ENCODE peak calls at places on chromosome 7, in nine cellular contexts. U, K, W, O, P, S, A, E and H are unnamed samples.

GRCh38 chr7:34222722-34223121 is 317.4 kb downstream of the BMPER start:
- DNase-seq in U (no peak), K (no peak), W (no peak), O (no peak), P (no peak), S (no peak), A (no peak), E (no peak), H (no peak)

GRCh38 chr7:4803397-4804241 is 28.2 kb downstream of the AP5Z1 start:
- DNase-seq in U (no peak), K (no peak), W (no peak), O (no peak), P (no peak), S (no peak), A (no peak), E (no peak), H (no peak)

GRCh38 chr7:130669051-130669700 is 628 bp upstream of the COPG2 start:
- DNase-seq in U (no peak), K (no peak), W (no peak), O (no peak), P (no peak), S (no peak), A (no peak), E (no peak), H (no peak)

GRCh38 chr7:87784424-87784823 is 91.7 kb downstream of the SLC25A40 start:
- DNase-seq in U (no peak), K (no peak), W (no peak), O (no peak), P (no peak), S (no peak), A (no peak), E (no peak), H (no peak)

GRCh38 chr7:77811895-77812685 is 13.5 kb downstream of the PHTF2 start:
- DNase-seq in U (no peak), K (no peak), W (no peak), O (peak; percentile 59), P (no peak), S (no peak), A (no peak), E (no peak), H (no peak)

GRCh38 chr7:44445986-44446671 is 44.3 kb downstream of the NUDCD3 start:
- DNase-seq in U (no peak), K (no peak), W (peak; percentile 43), O (no peak), P (no peak), S (no peak), A (no peak), E (no peak), H (no peak)

GRCh38 chr7:79035858-79036257 is 417.6 kb downstream of the MAGI2 start:
- DNase-seq in U (no peak), K (no peak), W (no peak), O (no peak), P (no peak), S (no peak), A (no peak), E (no peak), H (no peak)

GRCh38 chr7:81769891-81770818 is at the start of gene HGF:
- DNase-seq in U (no peak), K (peak; percentile 27), W (peak; percentile 29), O (peak; percentile 73), P (no peak), S (peak; percentile 58), A (no peak), E (no peak), H (no peak)

GRCh38 chr7:97155897-97156418 is 38.5 kb downstream of the SDHAF3 start:
- DNase-seq in U (no peak), K (no peak), W (no peak), O (no peak), P (no peak), S (no peak), A (no peak), E (no peak), H (no peak)

GRCh38 chr7:28435732-28436378 is 23.5 kb downstream of the CREB5 start:
- DNase-seq in U (no peak), K (no peak), W (no peak), O (no peak), P (no peak), S (no peak), A (no peak), E (peak; percentile 16), H (peak; percentile 79)

GRCh38 chr7:120583835-120584586 is 273.9 kb downstream of the TSPAN12 start:
- DNase-seq in U (no peak), K (no peak), W (no peak), O (peak; percentile 87), P (no peak), S (no peak), A (no peak), E (peak; percentile 81), H (peak; percentile 65)

GRCh38 chr7:17690030-17690429 is 250.3 kb downstream of the SNX13 start:
- DNase-seq in U (no peak), K (no peak), W (no peak), O (peak; percentile 81), P (no peak), S (no peak), A (no peak), E (peak; percentile 77), H (no peak)

GRCh38 chr7:99525713-99526440 is 21.4 kb downstream of the ZKSCAN5 start:
- DNase-seq in U (no peak), K (no peak), W (peak; percentile 29), O (no peak), P (no peak), S (no peak), A (no peak), E (no peak), H (no peak)

GRCh38 chr7:70494225-70494877 is 637.6 kb upstream of the GALNT17 start:
- DNase-seq in U (no peak), K (no peak), W (no peak), O (no peak), P (no peak), S (no peak), A (no peak), E (no peak), H (no peak)

GRCh38 chr7:82810558-82811259 is 352.0 kb downstream of the PCLO start:
- DNase-seq in U (no peak), K (no peak), W (peak; percentile 37), O (peak; percentile 65), P (no peak), S (no peak), A (peak; percentile 27), E (peak; percentile 53), H (peak; percentile 13)

GRCh38 chr7:44307905-44308740 is 17.3 kb downstream of the CAMK2B start:
- DNase-seq in U (peak; percentile 46), K (no peak), W (peak; percentile 4), O (peak; percentile 4), P (no peak), S (no peak), A (peak; percentile 31), E (no peak), H (no peak)

GRCh38 chr7:138170959-138171703 is 94.9 kb downstream of the AKR1D1 start:
- DNase-seq in U (no peak), K (no peak), W (peak; percentile 40), O (no peak), P (no peak), S (no peak), A (peak; percentile 24), E (no peak), H (no peak)

GRCh38 chr7:3042301-3042700 is 1.4 kb downstream of the CARD11 start:
- DNase-seq in U (no peak), K (no peak), W (no peak), O (no peak), P (no peak), S (no peak), A (no peak), E (no peak), H (no peak)

GRCh38 chr7:158299607-158300006 is 288.0 kb downstream of the PTPRN2 start:
- DNase-seq in U (no peak), K (no peak), W (no peak), O (no peak), P (no peak), S (no peak), A (no peak), E (no peak), H (no peak)

GRCh38 chr7:136528329-136528728 is 340.1 kb upstream of the CHRM2 start:
- DNase-seq in U (no peak), K (no peak), W (no peak), O (peak; percentile 64), P (no peak), S (no peak), A (no peak), E (peak; percentile 73), H (no peak)

GRCh38 chr7:36048902-36049240 is 104.2 kb upstream of the EEPD1 start:
- DNase-seq in U (no peak), K (no peak), W (no peak), O (peak; percentile 54), P (no peak), S (no peak), A (no peak), E (no peak), H (peak; percentile 44)

GRCh38 chr7:66352071-66352470 is 146.9 kb downstream of the TPST1 start:
- DNase-seq in U (no peak), K (peak; percentile 1), W (no peak), O (no peak), P (no peak), S (no peak), A (peak; percentile 23), E (peak; percentile 35), H (no peak)

GRCh38 chr7:13042605-13043236 is 355.3 kb downstream of the ARL4A start:
- DNase-seq in U (no peak), K (no peak), W (no peak), O (peak; percentile 8), P (no peak), S (no peak), A (no peak), E (no peak), H (no peak)

GRCh38 chr7:104045183-104045582 is 55.7 kb upstream of the RELN start:
- DNase-seq in U (no peak), K (no peak), W (no peak), O (no peak), P (no peak), S (no peak), A (no peak), E (no peak), H (no peak)

GRCh38 chr7:78020131-78020873 is 221.7 kb downstream of the PHTF2 start:
- DNase-seq in U (no peak), K (peak; percentile 73), W (peak; percentile 69), O (peak; percentile 89), P (no peak), S (peak; percentile 23), A (peak; percentile 75), E (peak; percentile 58), H (peak; percentile 21)

GRCh38 chr7:18768256-18768655 is 272.7 kb downstream of the HDAC9 start:
- DNase-seq in U (no peak), K (no peak), W (no peak), O (no peak), P (no peak), S (no peak), A (no peak), E (no peak), H (no peak)

GRCh38 chr7:25852249-25852994 is 299.6 kb upstream of the NFE2L3 start:
- DNase-seq in U (no peak), K (no peak), W (peak; percentile 74), O (peak; percentile 35), P (peak; percentile 37), S (peak; percentile 33), A (peak; percentile 42), E (no peak), H (no peak)

GRCh38 chr7:78159537-78159936 is 361.0 kb downstream of the PHTF2 start:
- DNase-seq in U (no peak), K (no peak), W (peak; percentile 22), O (no peak), P (no peak), S (no peak), A (no peak), E (no peak), H (no peak)

GRCh38 chr7:1665721-1666250 is 4.3 kb upstream of the ELFN1 start:
- DNase-seq in U (peak; percentile 68), K (no peak), W (peak; percentile 52), O (peak; percentile 81), P (peak; percentile 25), S (peak; percentile 29), A (peak; percentile 68), E (no peak), H (no peak)

GRCh38 chr7:140484951-140485350 is 5.6 kb upstream of the MKRN1 start:
- DNase-seq in U (no peak), K (no peak), W (no peak), O (no peak), P (no peak), S (no peak), A (no peak), E (no peak), H (no peak)

GRCh38 chr7:21425290-21425689 is 2.6 kb upstream of the SP4 start:
- DNase-seq in U (no peak), K (no peak), W (no peak), O (no peak), P (no peak), S (no peak), A (no peak), E (no peak), H (no peak)